ENCODE peak calls at places on chromosome 9, in nine cellular contexts. Y, N, V, B, H, C, K, X and S are unnamed samples.

GRCh38 chr9:137764171-137764671 is 113.4 kb upstream of the CACNA1B start:
- DNase-seq in Y (no peak), N (no peak), V (no peak), B (no peak), H (peak; percentile 41), C (no peak), K (no peak), X (peak; percentile 55), S (no peak)

GRCh38 chr9:121667214-121667613 is 15.8 kb downstream of the DAB2IP start:
- DNase-seq in Y (no peak), N (no peak), V (no peak), B (no peak), H (no peak), C (no peak), K (no peak), X (no peak), S (no peak)

GRCh38 chr9:35071814-35072460 is 488 bp downstream of the VCP start:
- DNase-seq in Y (peak; percentile 91), N (peak; percentile 92), V (peak; percentile 89), B (peak; percentile 82), H (peak; percentile 74), C (peak; percentile 59), K (peak; percentile 80), X (peak; percentile 94), S (peak; percentile 87)

GRCh38 chr9:40911647-40912046 is 216.8 kb downstream of the FOXD4L6 start:
- DNase-seq in Y (no peak), N (no peak), V (no peak), B (no peak), H (no peak), C (no peak), K (no peak), X (no peak), S (no peak)

GRCh38 chr9:128027166-128027539 is 40.0 kb downstream of the NAIF1 start:
- DNase-seq in Y (no peak), N (peak; percentile 76), V (no peak), B (no peak), H (no peak), C (no peak), K (no peak), X (no peak), S (no peak)

GRCh38 chr9:81826541-81826906 is 101.7 kb upstream of the SPATA31D4 start:
- DNase-seq in Y (no peak), N (peak; percentile 98), V (no peak), B (no peak), H (no peak), C (no peak), K (no peak), X (peak; percentile 76), S (no peak)

GRCh38 chr9:6072442-6072841 is 57.0 kb upstream of the RANBP6 start:
- DNase-seq in Y (no peak), N (no peak), V (no peak), B (no peak), H (no peak), C (no peak), K (no peak), X (no peak), S (no peak)

GRCh38 chr9:93427655-93428379 is 23.7 kb upstream of the FAM120A start:
- DNase-seq in Y (peak; percentile 40), N (no peak), V (peak; percentile 32), B (peak; percentile 35), H (no peak), C (no peak), K (no peak), X (no peak), S (no peak)

GRCh38 chr9:83059417-83059816 is 3.5 kb downstream of the RASEF start:
- DNase-seq in Y (no peak), N (no peak), V (no peak), B (no peak), H (no peak), C (no peak), K (no peak), X (no peak), S (no peak)

GRCh38 chr9:90019596-90019995 is 414.8 kb downstream of the GADD45G start:
- DNase-seq in Y (no peak), N (no peak), V (no peak), B (peak; percentile 22), H (no peak), C (no peak), K (no peak), X (no peak), S (no peak)

GRCh38 chr9:99184427-99185327 is 37.1 kb downstream of the ALG2 start:
- DNase-seq in Y (peak; percentile 87), N (peak; percentile 94), V (peak; percentile 89), B (peak; percentile 85), H (peak; percentile 73), C (peak; percentile 59), K (peak; percentile 64), X (peak; percentile 93), S (peak; percentile 69)

GRCh38 chr9:91489391-91489899 is 65.8 kb upstream of the NFIL3 start:
- DNase-seq in Y (no peak), N (no peak), V (no peak), B (no peak), H (no peak), C (no peak), K (no peak), X (no peak), S (no peak)

GRCh38 chr9:138049779-138050471 is 172.3 kb downstream of the CACNA1B start:
- DNase-seq in Y (no peak), N (no peak), V (no peak), B (no peak), H (no peak), C (no peak), K (no peak), X (peak; percentile 47), S (peak; percentile 38)

DNA sequence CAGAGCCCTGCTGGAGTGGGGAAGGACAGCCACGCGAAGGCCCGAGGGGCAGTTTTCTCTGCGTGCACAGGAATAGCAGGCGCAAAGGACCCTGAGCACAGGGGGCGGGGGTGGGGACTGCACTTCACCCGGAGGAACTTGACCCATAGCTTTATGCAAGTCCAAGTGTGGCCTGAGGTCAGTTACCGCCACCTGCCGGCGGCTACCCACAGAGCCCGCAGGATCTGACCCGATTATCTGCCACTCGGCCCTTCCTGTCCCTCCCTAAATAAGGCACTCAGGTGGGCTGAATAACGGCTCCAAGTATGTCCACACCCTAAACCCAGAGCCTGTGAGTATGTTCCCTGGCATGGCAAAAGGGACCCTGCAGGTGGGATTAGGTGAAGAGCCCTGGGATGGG is 65.4 kb upstream of the FCN1 start:
- DNase-seq in Y (no peak), N (peak; percentile 11), V (peak; percentile 34), B (peak; percentile 58), H (no peak), C (no peak), K (no peak), X (peak; percentile 59), S (peak; percentile 48)
- TF ChIP-seq CTCF in Y (peak; percentile 35), N (peak; percentile 35), V (peak; percentile 60), B (peak; percentile 52), H (no peak), C (no peak), K (peak; percentile 31), X (no peak), S (peak; percentile 79)

GRCh38 chr9:88319936-88320747 is 68.1 kb upstream of the SPIN1 start:
- DNase-seq in Y (no peak), N (no peak), V (no peak), B (no peak), H (no peak), C (no peak), K (no peak), X (peak; percentile 41), S (no peak)

GRCh38 chr9:88320748-88321415 is 67.4 kb upstream of the SPIN1 start:
- DNase-seq in Y (no peak), N (no peak), V (no peak), B (no peak), H (no peak), C (no peak), K (no peak), X (peak; percentile 26), S (no peak)

GRCh38 chr9:88326024-88326423 is 62.2 kb upstream of the SPIN1 start:
- DNase-seq in Y (no peak), N (no peak), V (no peak), B (no peak), H (no peak), C (no peak), K (no peak), X (no peak), S (no peak)

GRCh38 chr9:88326936-88327335 is 61.3 kb upstream of the SPIN1 start:
- DNase-seq in Y (no peak), N (no peak), V (no peak), B (no peak), H (no peak), C (no peak), K (no peak), X (no peak), S (no peak)

DNA sequence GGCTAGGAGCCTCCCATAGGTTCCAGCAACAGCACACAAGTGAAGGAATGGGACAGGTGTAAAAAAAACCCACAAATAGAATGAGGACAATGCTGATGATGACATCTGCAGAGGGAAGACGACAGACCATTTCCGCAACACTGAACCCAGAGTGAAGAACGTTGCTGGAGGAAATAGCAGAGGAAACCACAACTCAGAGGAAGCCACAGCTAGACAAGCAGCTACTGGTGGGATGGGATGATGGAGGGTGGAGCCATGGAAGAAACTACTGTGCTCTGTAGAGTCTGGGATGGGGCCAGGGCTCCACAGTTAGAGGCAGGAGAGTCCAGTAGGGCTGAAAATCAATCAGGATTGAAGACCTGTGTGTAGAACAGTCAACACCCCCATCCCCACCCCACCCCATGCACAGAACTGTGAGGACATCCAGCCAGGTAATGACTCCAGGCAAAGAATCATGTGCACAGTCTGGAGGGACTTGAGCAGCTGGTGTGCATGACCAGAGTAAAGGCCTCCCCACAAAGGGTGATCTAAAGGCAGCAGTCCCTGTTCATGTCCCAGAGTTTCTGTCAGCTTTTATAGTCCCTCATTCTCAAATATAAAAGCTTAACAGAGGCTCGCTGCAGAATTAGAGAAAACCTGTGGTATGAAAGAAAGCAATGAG is 65.2 kb upstream of the SPIN1 start:
- DNase-seq in Y (no peak), N (peak; percentile 78), V (no peak), B (no peak), H (no peak), C (peak; percentile 42), K (peak; percentile 31), X (peak; percentile 4), S (no peak)
- TF ChIP-seq CTCF in Y (no peak), N (no peak), V (no peak), B (no peak), H (no peak), C (no peak), K (no peak), X (no peak), S (no peak)

DNA sequence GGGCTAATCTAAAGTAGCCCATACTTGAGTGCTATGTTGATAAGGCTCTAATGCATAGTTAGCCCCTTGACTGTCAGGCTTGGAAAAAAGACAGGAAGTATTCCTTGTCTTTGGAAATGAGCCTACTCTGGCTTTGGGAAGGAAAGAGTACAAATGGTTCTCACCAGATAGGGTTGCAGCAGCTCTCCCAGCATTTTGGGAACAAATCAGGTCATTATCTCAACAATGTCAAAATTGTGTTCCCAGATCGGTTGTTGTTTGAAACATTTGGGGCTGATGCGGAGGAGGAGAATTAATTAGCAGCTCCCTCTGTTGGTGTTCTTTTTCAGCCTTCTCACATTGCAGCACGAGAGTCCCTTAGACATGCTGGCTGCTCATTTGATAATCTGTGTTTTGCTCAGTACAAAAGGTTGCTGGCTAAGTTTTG is 294.7 kb upstream of the DMRT1 start:
- DNase-seq in Y (no peak), N (peak; percentile 95), V (peak; percentile 12), B (no peak), H (no peak), C (no peak), K (no peak), X (no peak), S (no peak)
- TF ChIP-seq CTCF in Y (no peak), N (peak; percentile 55), V (no peak), B (peak; percentile 11), H (peak; percentile 23), C (no peak), K (no peak), X (peak; percentile 27), S (no peak)

GRCh38 chr9:95044731-95045508 is 272.6 kb downstream of the FANCC start:
- DNase-seq in Y (peak; percentile 84), N (no peak), V (peak; percentile 14), B (peak; percentile 83), H (no peak), C (no peak), K (no peak), X (no peak), S (no peak)
- TF ChIP-seq CTCF in Y (peak; percentile 85), N (peak; percentile 15), V (peak; percentile 23), B (peak; percentile 78), H (no peak), C (no peak), K (no peak), X (peak; percentile 21), S (no peak)